ENCODE peak calls at places on chromosomes 11 and 22, in seven cellular contexts. Y is cerebellum, J is omental fat pad, G is T-helper 2 cell, U is tibial artery, K is H1, E is tibial nerve. M is an unnamed sample.

GRCh38 chr11:44229003-44229570 is 80.9 kb downstream of the ALX4 start:
- DNase-seq in Y (no peak), E (no peak), G (no peak), K (no peak), U (no peak), J (no peak), M (no peak)

GRCh38 chr11:942853-943252 is 17.2 kb downstream of the AP2A2 start:
- DNase-seq in U (no peak), G (no peak), E (no peak), K (no peak), Y (no peak), J (no peak), M (peak)

GRCh38 chr11:110565690-110566336 is 136.1 kb downstream of the FDX1 start:
- DNase-seq in J (no peak), K (no peak), U (no peak), E (no peak), G (peak), Y (peak), M (peak)

GRCh38 chr11:38460901-38461300 is 1862.9 kb upstream of the RAG2 start:
- DNase-seq in U (peak), J (no peak), Y (peak), E (no peak), K (no peak), G (no peak), M (no peak)

GRCh38 chr11:128621491-128622136 is 34.3 kb upstream of the ETS1 start:
- DNase-seq in U (no peak), K (no peak), E (no peak), G (no peak), Y (no peak), J (no peak), M (peak)

GRCh38 chr11:58958500-58958899 is 19.2 kb downstream of the GLYATL1 start:
- DNase-seq in G (peak), Y (no peak), K (peak), U (no peak), J (no peak), E (no peak), M (no peak)

GRCh38 chr22:44809456-44809855 is 57.1 kb downstream of the ARHGAP8 start:
- DNase-seq in J (no peak), K (no peak), U (no peak), Y (no peak), G (no peak), E (no peak), M (no peak)

GRCh38 chr11:125369808-125370207 is 126.3 kb downstream of the FEZ1 start:
- DNase-seq in J (no peak), U (no peak), E (no peak), Y (no peak), G (no peak), K (no peak), M (no peak)

GRCh38 chr11:11958403-11958802 is 50.0 kb downstream of the DKK3 start:
- DNase-seq in G (peak), J (no peak), E (no peak), K (no peak), Y (no peak), U (no peak), M (no peak)

GRCh38 chr22:30870451-30871345 is 97.9 kb downstream of the MORC2 start:
- DNase-seq in Y (no peak), G (no peak), E (no peak), J (no peak), U (peak), K (no peak), M (no peak)

M was measured in renal cortical epithelial cell.